ENCODE peak calls at places on chromosome 21, in six cellular contexts. One of them, this sample, is unnamed.

GRCh38 chr21:46052703-46053651 is 44.9 kb upstream of the COL6A2 start:
- DNase-seq in LNCaP clone FGC: no peak
- DNase-seq in AG04450: no peak
- DNase-seq in tibial artery: no peak
- DNase-seq in uterus: peak; percentile 46
- DNase-seq in epithelial cell of esophagus: peak; percentile 20
- DNase-seq in this sample: no peak

GRCh38 chr21:26099610-26100219 is 70.9 kb downstream of the APP start:
- DNase-seq in LNCaP clone FGC: no peak
- DNase-seq in AG04450: no peak
- DNase-seq in tibial artery: no peak
- DNase-seq in uterus: no peak
- DNase-seq in epithelial cell of esophagus: peak; percentile 78
- DNase-seq in this sample: no peak

GRCh38 chr21:33658919-33659318 is 16.6 kb downstream of the ITSN1 start:
- DNase-seq in LNCaP clone FGC: no peak
- DNase-seq in AG04450: no peak
- DNase-seq in tibial artery: no peak
- DNase-seq in uterus: no peak
- DNase-seq in epithelial cell of esophagus: no peak
- DNase-seq in this sample: no peak

GRCh38 chr21:15060776-15061175 is 4.0 kb downstream of the NRIP1 start:
- DNase-seq in LNCaP clone FGC: no peak
- DNase-seq in AG04450: no peak
- DNase-seq in tibial artery: no peak
- DNase-seq in uterus: no peak
- DNase-seq in epithelial cell of esophagus: peak; percentile 43
- DNase-seq in this sample: no peak

GRCh38 chr21:34129971-34130597 is 56.7 kb downstream of the MRPS6 start:
- DNase-seq in LNCaP clone FGC: no peak
- DNase-seq in AG04450: no peak
- DNase-seq in tibial artery: no peak
- DNase-seq in uterus: no peak
- DNase-seq in epithelial cell of esophagus: no peak
- DNase-seq in this sample: no peak

GRCh38 chr21:27704567-27705166 is 737.8 kb upstream of the ADAMTS5 start:
- DNase-seq in LNCaP clone FGC: no peak
- DNase-seq in AG04450: no peak
- DNase-seq in tibial artery: no peak
- DNase-seq in uterus: peak; percentile 24
- DNase-seq in epithelial cell of esophagus: no peak
- DNase-seq in this sample: no peak

GRCh38 chr21:41045534-41046268 is 122.3 kb upstream of the BACE2 start:
- DNase-seq in LNCaP clone FGC: peak; percentile 75
- DNase-seq in AG04450: no peak
- DNase-seq in tibial artery: no peak
- DNase-seq in uterus: no peak
- DNase-seq in epithelial cell of esophagus: peak; percentile 44
- DNase-seq in this sample: no peak

GRCh38 chr21:14116080-14116481 is 94.7 kb downstream of the LIPI start:
- DNase-seq in LNCaP clone FGC: no peak
- DNase-seq in AG04450: no peak
- DNase-seq in tibial artery: no peak
- DNase-seq in uterus: no peak
- DNase-seq in epithelial cell of esophagus: no peak
- DNase-seq in this sample: no peak

GRCh38 chr21:46299167-46299566 is 13.0 kb downstream of the YBEY start:
- DNase-seq in LNCaP clone FGC: no peak
- DNase-seq in AG04450: no peak
- DNase-seq in tibial artery: no peak
- DNase-seq in uterus: no peak
- DNase-seq in epithelial cell of esophagus: no peak
- DNase-seq in this sample: no peak

GRCh38 chr21:34862951-34863350 is 186.2 kb downstream of the RUNX1 start:
- DNase-seq in LNCaP clone FGC: no peak
- DNase-seq in AG04450: no peak
- DNase-seq in tibial artery: no peak
- DNase-seq in uterus: no peak
- DNase-seq in epithelial cell of esophagus: no peak
- DNase-seq in this sample: no peak

GRCh38 chr21:46112731-46113215 is 14.9 kb downstream of the COL6A2 start:
- DNase-seq in LNCaP clone FGC: no peak
- DNase-seq in AG04450: no peak
- DNase-seq in tibial artery: peak; percentile 20
- DNase-seq in uterus: no peak
- DNase-seq in epithelial cell of esophagus: no peak
- DNase-seq in this sample: no peak

GRCh38 chr21:38123626-38124025 is 133.2 kb upstream of the KCNJ15 start:
- DNase-seq in LNCaP clone FGC: no peak
- DNase-seq in AG04450: no peak
- DNase-seq in tibial artery: no peak
- DNase-seq in uterus: no peak
- DNase-seq in epithelial cell of esophagus: no peak
- DNase-seq in this sample: no peak

GRCh38 chr21:38277501-38278111 is 20.8 kb downstream of the KCNJ15 start:
- DNase-seq in LNCaP clone FGC: no peak
- DNase-seq in AG04450: peak; percentile 95
- DNase-seq in tibial artery: peak; percentile 89
- DNase-seq in uterus: peak; percentile 65
- DNase-seq in epithelial cell of esophagus: peak; percentile 99
- DNase-seq in this sample: peak; percentile 83

GRCh38 chr21:38376235-38376634 is 119.4 kb downstream of the KCNJ15 start:
- DNase-seq in LNCaP clone FGC: no peak
- DNase-seq in AG04450: no peak
- DNase-seq in tibial artery: no peak
- DNase-seq in uterus: no peak
- DNase-seq in epithelial cell of esophagus: no peak
- DNase-seq in this sample: no peak

GRCh38 chr21:35303085-35303484 is 254.0 kb upstream of the RUNX1 start:
- DNase-seq in LNCaP clone FGC: no peak
- DNase-seq in AG04450: peak; percentile 66
- DNase-seq in tibial artery: no peak
- DNase-seq in uterus: no peak
- DNase-seq in epithelial cell of esophagus: peak; percentile 94
- DNase-seq in this sample: peak; percentile 52

DNA sequence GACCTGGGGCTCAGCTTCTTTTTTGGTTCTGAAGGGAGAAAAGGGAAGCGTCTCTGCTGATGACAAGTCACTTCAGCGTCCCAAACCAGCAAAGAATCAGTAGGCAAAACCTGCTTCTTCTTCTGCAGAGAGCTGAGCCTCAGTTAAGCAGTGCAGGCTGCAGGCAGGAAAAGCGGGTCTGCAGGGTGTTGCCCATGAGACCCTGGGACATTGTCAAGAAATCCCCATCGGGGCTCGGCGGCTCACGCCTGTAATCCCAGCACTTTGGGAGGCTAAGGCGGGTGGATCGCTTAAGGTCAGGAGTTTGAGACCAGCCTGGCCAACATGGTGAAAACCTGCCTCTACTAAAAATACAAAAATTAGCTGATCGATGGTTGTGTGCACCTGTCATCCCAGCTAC is 16.7 kb downstream of the CLDN14 start:
- DNase-seq in LNCaP clone FGC: no peak
- DNase-seq in AG04450: no peak
- DNase-seq in tibial artery: no peak
- DNase-seq in uterus: no peak
- DNase-seq in epithelial cell of esophagus: no peak
- DNase-seq in this sample: no peak
- H3K4me3 ChIP-seq in LNCaP clone FGC: no peak overlapping the region
- H3K4me3 ChIP-seq in AG04450: no peak overlapping the region
- H3K4me3 ChIP-seq in tibial artery: no peak overlapping the region
- H3K4me3 ChIP-seq in uterus: no peak overlapping the region
- H3K4me3 ChIP-seq in epithelial cell of esophagus: no peak overlapping the region
- H3K4me3 ChIP-seq in this sample: no peak overlapping the region

GRCh38 chr21:42633858-42634257 is 19.6 kb upstream of the PDE9A start:
- DNase-seq in LNCaP clone FGC: no peak
- DNase-seq in AG04450: no peak
- DNase-seq in tibial artery: no peak
- DNase-seq in uterus: no peak
- DNase-seq in epithelial cell of esophagus: no peak
- DNase-seq in this sample: no peak
- TF ChIP-seq CTCF in LNCaP clone FGC: no peak
- TF ChIP-seq CTCF in AG04450: no peak
- TF ChIP-seq CTCF in tibial artery: no peak
- TF ChIP-seq CTCF in uterus: no peak
- TF ChIP-seq CTCF in epithelial cell of esophagus: no peak
- TF ChIP-seq CTCF in this sample: no peak

GRCh38 chr21:44797775-44798174 is 3.8 kb downstream of the UBE2G2 start:
- DNase-seq in LNCaP clone FGC: no peak
- DNase-seq in AG04450: no peak
- DNase-seq in tibial artery: no peak
- DNase-seq in uterus: no peak
- DNase-seq in epithelial cell of esophagus: no peak
- DNase-seq in this sample: no peak

GRCh38 chr21:44802396-44803153 is 955 bp upstream of the UBE2G2 start:
- DNase-seq in LNCaP clone FGC: no peak
- DNase-seq in AG04450: no peak
- DNase-seq in tibial artery: no peak
- DNase-seq in uterus: no peak
- DNase-seq in epithelial cell of esophagus: peak; percentile 8
- DNase-seq in this sample: no peak

GRCh38 chr21:44801468-44802395 is at the start of gene UBE2G2:
- DNase-seq in LNCaP clone FGC: no peak
- DNase-seq in AG04450: no peak
- DNase-seq in tibial artery: peak; percentile 70
- DNase-seq in uterus: peak; percentile 64
- DNase-seq in epithelial cell of esophagus: peak; percentile 78
- DNase-seq in this sample: no peak

GRCh38 chr21:44800971-44801467 is 601 bp downstream of the UBE2G2 start:
- DNase-seq in LNCaP clone FGC: no peak
- DNase-seq in AG04450: no peak
- DNase-seq in tibial artery: no peak
- DNase-seq in uterus: no peak
- DNase-seq in epithelial cell of esophagus: peak; percentile 60
- DNase-seq in this sample: no peak

DNA sequence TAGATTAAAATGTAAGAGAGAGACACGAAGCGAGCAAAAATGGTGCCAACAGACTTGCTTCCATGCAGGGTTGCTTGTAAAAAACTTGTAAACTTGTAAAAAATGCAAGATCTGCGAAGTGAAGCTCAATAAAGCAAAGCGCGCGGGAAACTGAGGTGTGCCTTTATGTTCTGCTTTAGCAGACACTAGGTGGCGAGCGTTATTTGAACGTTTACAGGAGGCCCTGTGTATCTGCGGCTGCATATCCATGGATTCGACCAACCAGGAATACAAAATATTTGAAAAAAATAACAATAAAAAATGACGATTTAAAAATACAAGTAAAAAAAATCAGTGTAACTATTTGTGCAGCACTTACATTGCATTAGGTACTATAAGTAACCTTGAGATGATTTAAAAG is 1.5 kb downstream of the UBE2G2 start:
- DNase-seq in LNCaP clone FGC: no peak
- DNase-seq in AG04450: no peak
- DNase-seq in tibial artery: no peak
- DNase-seq in uterus: no peak
- DNase-seq in epithelial cell of esophagus: peak; percentile 74
- DNase-seq in this sample: no peak
- H3K4me3 ChIP-seq in LNCaP clone FGC: peak overlapping the region; percentile 92
- H3K4me3 ChIP-seq in AG04450: peak overlapping the region; percentile 87
- H3K4me3 ChIP-seq in tibial artery: no peak overlapping the region
- H3K4me3 ChIP-seq in uterus: no peak overlapping the region
- H3K4me3 ChIP-seq in epithelial cell of esophagus: peak overlapping the region; percentile 89
- H3K4me3 ChIP-seq in this sample: peak overlapping the region; percentile 88

GRCh38 chr21:44845418-44846200 is 27.7 kb upstream of the SUMO3 start:
- DNase-seq in LNCaP clone FGC: no peak
- DNase-seq in AG04450: no peak
- DNase-seq in tibial artery: peak; percentile 51
- DNase-seq in uterus: peak; percentile 37
- DNase-seq in epithelial cell of esophagus: peak; percentile 33
- DNase-seq in this sample: no peak
- TF ChIP-seq CTCF in LNCaP clone FGC: peak; percentile 34
- TF ChIP-seq CTCF in AG04450: peak; percentile 44
- TF ChIP-seq CTCF in tibial artery: no peak
- TF ChIP-seq CTCF in uterus: no peak
- TF ChIP-seq CTCF in epithelial cell of esophagus: peak; percentile 35
- TF ChIP-seq CTCF in this sample: peak; percentile 54

GRCh38 chr21:29124645-29125044 is 5.8 kb upstream of the MAP3K7CL start:
- DNase-seq in LNCaP clone FGC: no peak
- DNase-seq in AG04450: no peak
- DNase-seq in tibial artery: no peak
- DNase-seq in uterus: no peak
- DNase-seq in epithelial cell of esophagus: no peak
- DNase-seq in this sample: no peak
- H3K4me3 ChIP-seq in LNCaP clone FGC: no peak overlapping the region
- H3K4me3 ChIP-seq in AG04450: no peak overlapping the region
- H3K4me3 ChIP-seq in tibial artery: no peak overlapping the region
- H3K4me3 ChIP-seq in uterus: no peak overlapping the region
- H3K4me3 ChIP-seq in epithelial cell of esophagus: no peak overlapping the region
- H3K4me3 ChIP-seq in this sample: no peak overlapping the region

GRCh38 chr21:16855164-16855667 is 657.6 kb upstream of the CXADR start:
- DNase-seq in LNCaP clone FGC: no peak
- DNase-seq in AG04450: no peak
- DNase-seq in tibial artery: no peak
- DNase-seq in uterus: no peak
- DNase-seq in epithelial cell of esophagus: no peak
- DNase-seq in this sample: no peak

GRCh38 chr21:16851054-16851453 is 661.8 kb upstream of the CXADR start:
- DNase-seq in LNCaP clone FGC: no peak
- DNase-seq in AG04450: no peak
- DNase-seq in tibial artery: no peak
- DNase-seq in uterus: no peak
- DNase-seq in epithelial cell of esophagus: no peak
- DNase-seq in this sample: no peak
- TF ChIP-seq CTCF in LNCaP clone FGC: no peak
- TF ChIP-seq CTCF in AG04450: peak; percentile 13
- TF ChIP-seq CTCF in tibial artery: no peak
- TF ChIP-seq CTCF in uterus: no peak
- TF ChIP-seq CTCF in epithelial cell of esophagus: peak; percentile 10
- TF ChIP-seq CTCF in this sample: no peak

GRCh38 chr21:32519945-32520884 is 65.1 kb downstream of the TCP10L start:
- DNase-seq in LNCaP clone FGC: no peak
- DNase-seq in AG04450: no peak
- DNase-seq in tibial artery: no peak
- DNase-seq in uterus: no peak
- DNase-seq in epithelial cell of esophagus: no peak
- DNase-seq in this sample: no peak

GRCh38 chr21:32521736-32522360 is 63.5 kb downstream of the TCP10L start:
- DNase-seq in LNCaP clone FGC: no peak
- DNase-seq in AG04450: no peak
- DNase-seq in tibial artery: no peak
- DNase-seq in uterus: no peak
- DNase-seq in epithelial cell of esophagus: no peak
- DNase-seq in this sample: no peak

GRCh38 chr21:32523463-32523862 is 61.9 kb downstream of the TCP10L start:
- DNase-seq in LNCaP clone FGC: no peak
- DNase-seq in AG04450: no peak
- DNase-seq in tibial artery: no peak
- DNase-seq in uterus: no peak
- DNase-seq in epithelial cell of esophagus: no peak
- DNase-seq in this sample: no peak

GRCh38 chr21:32524010-32524719 is 61.2 kb downstream of the TCP10L start:
- DNase-seq in LNCaP clone FGC: no peak
- DNase-seq in AG04450: no peak
- DNase-seq in tibial artery: peak; percentile 41
- DNase-seq in uterus: peak; percentile 63
- DNase-seq in epithelial cell of esophagus: peak; percentile 79
- DNase-seq in this sample: peak; percentile 99

GRCh38 chr21:32520885-32521735 is 64.2 kb downstream of the TCP10L start:
- DNase-seq in LNCaP clone FGC: no peak
- DNase-seq in AG04450: peak; percentile 91
- DNase-seq in tibial artery: peak; percentile 90
- DNase-seq in uterus: peak; percentile 94
- DNase-seq in epithelial cell of esophagus: peak; percentile 74
- DNase-seq in this sample: peak; percentile 99
- H3K4me3 ChIP-seq in LNCaP clone FGC: no peak overlapping the region
- H3K4me3 ChIP-seq in AG04450: peak overlapping the region; percentile 15
- H3K4me3 ChIP-seq in tibial artery: no peak overlapping the region
- H3K4me3 ChIP-seq in uterus: no peak overlapping the region
- H3K4me3 ChIP-seq in epithelial cell of esophagus: no peak overlapping the region
- H3K4me3 ChIP-seq in this sample: no peak overlapping the region